ENCODE peak calls at places on chromosomes 12 and 14, in eight cellular contexts. I, U, S, X, Q, E, B and G are unnamed samples.

GRCh38 chr12:3732901-3733300 is 20.0 kb downstream of the CRACR2A start:
- DNase-seq in I (no peak), U (no peak), S (no peak), X (no peak), Q (no peak), E (no peak), B (no peak), G (peak; percentile 33)

GRCh38 chr12:59548930-59549329 is 46.9 kb upstream of the SLC16A7 start:
- DNase-seq in I (no peak), U (no peak), S (no peak), X (no peak), Q (no peak), E (no peak), B (no peak), G (peak; percentile 8)

GRCh38 chr12:71594214-71594948 is 69.3 kb downstream of the ZFC3H1 start:
- DNase-seq in I (peak; percentile 16), U (peak; percentile 10), S (no peak), X (no peak), Q (peak; percentile 73), E (no peak), B (peak; percentile 14), G (no peak)

GRCh38 chr14:65431951-65432350 is 19.4 kb downstream of the FUT8 start:
- DNase-seq in I (no peak), U (no peak), S (no peak), X (no peak), Q (no peak), E (no peak), B (no peak), G (no peak)

GRCh38 chr14:71905860-71906259 is 26.4 kb upstream of the RGS6 start:
- DNase-seq in I (no peak), U (no peak), S (no peak), X (no peak), Q (no peak), E (no peak), B (no peak), G (no peak)

GRCh38 chr14:36524220-36524837 is 4.3 kb upstream of the NKX2-1 start:
- DNase-seq in I (no peak), U (no peak), S (peak; percentile 84), X (no peak), Q (no peak), E (no peak), B (no peak), G (peak; percentile 87)

GRCh38 chr14:69581316-69581935 is 6.8 kb upstream of the CCDC177 start:
- DNase-seq in I (no peak), U (no peak), S (no peak), X (no peak), Q (no peak), E (no peak), B (no peak), G (no peak)

GRCh38 chr12:68240975-68241374 is 12.4 kb downstream of the IL22 start:
- DNase-seq in I (no peak), U (no peak), S (no peak), X (peak; percentile 8), Q (no peak), E (peak; percentile 86), B (no peak), G (no peak)

GRCh38 chr12:132028111-132028510 is 78.4 kb downstream of the EP400 start:
- DNase-seq in I (no peak), U (no peak), S (no peak), X (no peak), Q (no peak), E (no peak), B (no peak), G (no peak)

GRCh38 chr12:76311796-76312195 is 36.4 kb downstream of the BBS10 start:
- DNase-seq in I (no peak), U (no peak), S (no peak), X (no peak), Q (no peak), E (no peak), B (no peak), G (no peak)

GRCh38 chr12:47207005-47207717 is 127.4 kb upstream of the AMIGO2 start:
- DNase-seq in I (no peak), U (no peak), S (peak; percentile 40), X (peak; percentile 5), Q (peak; percentile 49), E (peak; percentile 66), B (no peak), G (no peak)

GRCh38 chr14:103686831-103687485 is 28.3 kb downstream of the XRCC3 start:
- DNase-seq in I (no peak), U (no peak), S (no peak), X (no peak), Q (no peak), E (no peak), B (no peak), G (no peak)

GRCh38 chr12:52964556-52965336 is 15.8 kb downstream of the KRT18 start:
- DNase-seq in I (no peak), U (no peak), S (no peak), X (no peak), Q (no peak), E (no peak), B (no peak), G (peak; percentile 71)

GRCh38 chr12:49059063-49059384 is 1.6 kb downstream of the KMT2D start:
- DNase-seq in I (no peak), U (no peak), S (no peak), X (no peak), Q (no peak), E (no peak), B (peak; percentile 36), G (no peak)

GRCh38 chr12:49061157-49061650 is 610 bp upstream of the KMT2D start:
- DNase-seq in I (no peak), U (no peak), S (no peak), X (no peak), Q (peak; percentile 44), E (no peak), B (no peak), G (no peak)

GRCh38 chr12:49059385-49060232 is 985 bp downstream of the KMT2D start:
- DNase-seq in I (no peak), U (no peak), S (peak; percentile 66), X (peak; percentile 23), Q (peak; percentile 55), E (no peak), B (no peak), G (peak; percentile 70)

GRCh38 chr12:49058366-49059062 is 2.1 kb downstream of the KMT2D start:
- DNase-seq in I (no peak), U (no peak), S (no peak), X (no peak), Q (no peak), E (no peak), B (peak; percentile 27), G (no peak)

DNA sequence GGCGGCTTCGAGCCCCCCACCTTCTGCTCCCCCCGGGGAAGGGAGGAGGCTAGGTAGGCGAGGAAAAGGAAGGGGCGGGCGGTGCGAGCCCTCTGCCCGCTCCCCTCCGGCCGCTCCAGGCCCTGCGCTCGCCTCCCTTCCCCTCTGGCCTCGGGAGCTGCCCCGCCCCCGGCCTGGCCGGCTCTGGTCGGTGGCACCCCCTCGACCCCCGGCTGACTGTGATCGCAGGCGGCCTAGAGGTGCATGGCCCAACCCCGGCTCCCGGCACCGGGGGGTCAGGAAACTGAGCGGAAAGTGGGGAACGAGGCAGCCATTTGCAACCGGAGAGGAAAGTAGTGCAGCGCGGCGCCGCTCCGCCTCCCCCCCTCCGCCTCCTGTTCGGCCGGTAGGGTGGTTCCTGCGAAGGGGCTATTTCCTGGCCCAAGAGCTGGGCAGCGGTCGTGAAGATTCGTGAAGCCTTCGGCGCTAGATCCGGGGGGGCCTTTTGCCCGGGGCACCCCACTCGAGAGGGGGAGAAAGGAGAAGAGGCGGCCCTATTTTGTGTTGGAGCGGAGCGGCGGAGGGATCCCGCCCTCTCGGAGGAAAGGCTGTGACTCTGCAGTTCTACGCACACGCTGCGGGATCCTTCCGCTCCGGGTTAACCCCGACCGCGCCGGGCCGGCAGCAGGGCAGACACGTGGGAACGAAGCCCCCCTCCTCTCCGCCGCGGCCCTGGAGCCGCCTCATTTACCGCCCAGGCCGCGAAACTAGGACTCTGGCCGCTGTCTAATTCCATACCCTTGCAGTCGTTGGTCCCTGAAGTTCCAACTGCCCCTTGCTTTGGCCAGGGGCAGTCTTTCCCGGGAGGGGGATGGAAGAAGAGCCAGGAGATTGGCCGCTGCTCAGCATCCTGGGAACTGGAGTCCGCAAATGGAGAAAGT is at the start of gene KMT2D:
- DNase-seq in I (peak; percentile 84), U (peak; percentile 91), S (peak; percentile 96), X (peak; percentile 92), Q (peak; percentile 92), E (peak; percentile 59), B (peak; percentile 95), G (peak; percentile 98)
- TF ChIP-seq POLR2AphosphoS5 in I (peak; percentile 52), U (peak; percentile 77), S (peak; percentile 61), X (peak; percentile 74), Q (peak; percentile 81), E (peak; percentile 56), B (peak; percentile 76), G (peak; percentile 37)

DNA sequence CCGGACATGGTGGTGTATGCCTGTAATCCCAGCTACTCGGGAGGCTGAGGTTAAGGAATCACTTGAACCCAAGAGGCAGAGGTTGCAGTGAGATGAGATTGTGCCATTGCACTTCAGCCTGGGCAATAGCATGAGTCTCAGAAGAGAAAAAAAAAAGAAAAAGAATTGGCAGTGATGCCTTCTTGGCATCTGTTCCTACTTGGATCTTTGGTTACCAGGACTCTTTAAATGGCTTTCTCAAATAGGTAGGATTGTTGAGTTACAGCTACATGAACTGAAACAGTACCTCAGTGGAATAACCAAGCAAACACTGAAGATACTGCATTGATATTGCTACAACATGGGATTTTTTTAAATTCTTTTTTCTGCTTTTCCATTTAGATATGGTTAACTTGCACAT is 136.8 kb downstream of the SAMD4A start:
- DNase-seq in I (no peak), U (no peak), S (no peak), X (no peak), Q (no peak), E (no peak), B (no peak), G (no peak)
- H3K79me2 ChIP-seq in I (peaks cover 18% of the 10 kb centered on the region), U (no peaks in the 10 kb centered on the region), S (no peaks in the 10 kb centered on the region), X (peaks cover 33% of the 10 kb centered on the region), Q (peaks cover 17% of the 10 kb centered on the region), E (no peaks in the 10 kb centered on the region), B (peaks cover 89% of the 10 kb centered on the region), G (no peaks in the 10 kb centered on the region)

DNA sequence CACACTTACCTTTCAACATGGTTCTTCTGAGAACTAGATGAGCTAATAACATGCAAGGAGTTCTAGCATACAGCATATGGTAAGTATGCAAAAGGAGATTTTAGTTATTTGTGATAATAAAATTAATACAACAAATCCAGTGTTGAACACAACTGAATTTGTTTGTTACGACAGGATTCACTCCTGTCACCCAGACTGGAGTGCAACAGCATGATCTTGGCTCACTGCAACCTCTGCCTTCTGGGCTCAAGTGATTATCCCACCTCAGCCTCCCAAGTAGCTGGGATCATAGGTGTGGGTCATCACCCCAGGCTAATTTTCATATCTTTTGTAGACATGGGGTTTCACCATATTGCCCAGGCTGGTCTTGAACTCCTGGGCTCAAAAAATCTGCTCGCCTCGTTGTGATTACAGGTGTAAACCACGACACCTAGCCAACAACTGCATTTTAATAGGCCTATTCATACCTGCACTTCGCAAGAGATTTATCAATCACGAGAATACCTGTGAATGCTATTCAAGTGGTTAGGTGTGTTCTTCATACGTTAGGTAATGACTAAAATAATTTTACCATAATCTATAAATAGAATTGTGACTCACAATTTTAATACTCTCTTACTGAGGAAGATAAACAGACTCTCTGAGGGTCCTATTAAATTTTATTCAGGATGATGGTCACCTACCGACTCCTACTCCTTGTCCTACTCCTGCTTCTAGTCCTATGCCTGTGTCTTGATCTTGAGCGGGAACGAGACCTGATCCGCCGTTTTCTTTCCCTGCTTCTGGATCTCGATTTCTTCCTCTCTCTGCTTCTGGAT is 10.0 kb downstream of the RSRC2 start:
- DNase-seq in I (no peak), U (no peak), S (no peak), X (no peak), Q (no peak), E (no peak), B (no peak), G (no peak)
- H3K27ac ChIP-seq in I (no peak overlapping the region), U (no peak overlapping the region), S (no peak overlapping the region), X (no peak overlapping the region), Q (no peak overlapping the region), E (no peak overlapping the region), B (no peak overlapping the region), G (no peak overlapping the region)

GRCh38 chr12:65926119-65927004 is 102.1 kb downstream of the HMGA2 start:
- DNase-seq in I (peak; percentile 88), U (no peak), S (no peak), X (no peak), Q (no peak), E (no peak), B (no peak), G (peak; percentile 32)
- TF ChIP-seq POLR2AphosphoS5 in I (peak; percentile 38), U (peak; percentile 11), S (no peak), X (no peak), Q (no peak), E (no peak), B (peak; percentile 11), G (no peak)